ENCODE peak calls at places on chromosomes 12 and 14, in four cellular contexts. S, T, U and P are unnamed samples.

GRCh38 chr12:82527165-82527780 is 159.4 kb upstream of the TMTC2 start:
- DNase-seq in S (peak), T (no peak), U (peak), P (peak)

GRCh38 chr12:2631613-2632350 is 163.0 kb upstream of the FKBP4 start:
- DNase-seq in S (no peak), T (no peak), U (no peak), P (no peak)

GRCh38 chr12:4505381-4505986 is 33.2 kb upstream of the RAD51AP1 start:
- DNase-seq in S (peak), T (no peak), U (no peak), P (no peak)

GRCh38 chr12:109963743-109964429 is 32.3 kb downstream of the GIT2 start:
- DNase-seq in S (peak), T (no peak), U (no peak), P (peak)

GRCh38 chr12:28539691-28540323 is 349.6 kb downstream of the CCDC91 start:
- DNase-seq in S (no peak), T (no peak), U (no peak), P (no peak)

GRCh38 chr12:132238487-132239248 is 90.7 kb downstream of the GALNT9 start:
- DNase-seq in S (no peak), T (no peak), U (no peak), P (no peak)

GRCh38 chr12:123578243-123578642 is 6.1 kb upstream of the TMED2 start:
- DNase-seq in S (no peak), T (no peak), U (no peak), P (no peak)

GRCh38 chr12:114711689-114712152 is 27.7 kb upstream of the TBX3 start:
- DNase-seq in S (no peak), T (no peak), U (no peak), P (no peak)

GRCh38 chr14:21455592-21455911 is 371 bp downstream of the CHD8 start:
- DNase-seq in S (no peak), T (no peak), U (no peak), P (no peak)

GRCh38 chr12:43655586-43655985 is 103.0 kb downstream of the PUS7L start:
- DNase-seq in S (peak), T (no peak), U (no peak), P (no peak)

GRCh38 chr12:11853126-11853525 is 203.7 kb downstream of the ETV6 start:
- DNase-seq in S (no peak), T (no peak), U (no peak), P (no peak)

GRCh38 chr12:41190360-41190759 is 2.2 kb downstream of the PDZRN4 start:
- DNase-seq in S (no peak), T (no peak), U (no peak), P (peak)

GRCh38 chr12:2501464-2502181 is 293.1 kb upstream of the FKBP4 start:
- DNase-seq in S (no peak), T (no peak), U (no peak), P (peak)

GRCh38 chr12:1917172-1918070 is 1.0 kb downstream of the CACNA2D4 start:
- DNase-seq in S (no peak), T (no peak), U (peak), P (no peak)

GRCh38 chr12:75978677-75979076 is 52.9 kb downstream of the PHLDA1 start:
- DNase-seq in S (no peak), T (no peak), U (no peak), P (no peak)

GRCh38 chr12:2183556-2184541 is 131.1 kb downstream of the CACNA1C start:
- DNase-seq in S (peak), T (no peak), U (no peak), P (no peak)

GRCh38 chr14:81220767-81221578 is at the start of gene GTF2A1:
- DNase-seq in S (peak), T (peak), U (peak), P (peak)

GRCh38 chr14:68824517-68825347 is 31.9 kb upstream of the ZFP36L1 start:
- DNase-seq in S (peak), T (no peak), U (peak), P (peak)

GRCh38 chr14:89911018-89911919 is 43.3 kb downstream of the EFCAB11 start:
- DNase-seq in S (peak), T (no peak), U (no peak), P (peak)

GRCh38 chr12:4434721-4435425 is 10.7 kb downstream of the FGF6 start:
- DNase-seq in S (no peak), T (no peak), U (no peak), P (no peak)

GRCh38 chr14:90616881-90617280 is 199.3 kb downstream of the TTC7B start:
- DNase-seq in S (peak), T (no peak), U (no peak), P (peak)

GRCh38 chr12:25135531-25136154 is 59.3 kb downstream of the DNAI7 start:
- DNase-seq in S (no peak), T (no peak), U (no peak), P (no peak)

GRCh38 chr14:24367506-24368214 is at the start of gene NFATC4:
- DNase-seq in S (peak), T (no peak), U (peak), P (peak)

GRCh38 chr12:12266389-12266872 is 413 bp downstream of the LRP6 start:
- DNase-seq in S (no peak), T (no peak), U (no peak), P (no peak)

GRCh38 chr12:92543872-92544271 is 158.9 kb upstream of the PLEKHG7 start:
- DNase-seq in S (peak), T (no peak), U (no peak), P (peak)

GRCh38 chr12:92544321-92544720 is 158.5 kb upstream of the PLEKHG7 start:
- DNase-seq in S (no peak), T (no peak), U (no peak), P (peak)

GRCh38 chr12:92541024-92541423 is 161.8 kb upstream of the PLEKHG7 start:
- DNase-seq in S (no peak), T (no peak), U (no peak), P (no peak)

GRCh38 chr12:92546259-92546825 is 156.4 kb upstream of the PLEKHG7 start:
- DNase-seq in S (no peak), T (no peak), U (no peak), P (no peak)

DNA sequence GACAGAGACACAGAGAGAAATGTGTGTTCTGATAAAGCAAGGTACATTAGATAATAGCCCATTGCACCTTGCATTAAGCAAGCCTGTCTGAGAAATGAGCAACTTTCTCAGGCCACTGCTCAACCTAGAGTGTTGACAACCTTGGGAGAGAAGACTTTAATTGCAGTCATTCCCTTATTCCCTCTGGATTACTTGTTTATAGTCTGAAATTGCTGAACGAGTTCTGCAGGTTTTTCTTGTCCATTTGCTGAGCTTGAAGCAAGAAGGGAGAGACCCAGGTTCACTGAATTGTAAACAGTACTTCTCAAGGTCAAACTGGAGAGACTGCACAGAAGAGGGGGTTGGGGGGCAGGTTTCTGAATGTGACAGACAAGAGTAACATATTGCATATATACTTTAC is 159.4 kb upstream of the PLEKHG7 start:
- DNase-seq in S (no peak), T (no peak), U (no peak), P (no peak)
- H3K27ac ChIP-seq in S (no peak), T (peak), U (no peak), P (no peak)

GRCh38 chr12:53195516-53196420 is 11.3 kb downstream of the ITGB7 start:
- DNase-seq in S (no peak), T (no peak), U (no peak), P (no peak)

GRCh38 chr12:53194973-53195372 is 12.1 kb downstream of the ITGB7 start:
- DNase-seq in S (no peak), T (no peak), U (no peak), P (no peak)

GRCh38 chr12:53197011-53197640 is 9.9 kb downstream of the ITGB7 start:
- DNase-seq in S (no peak), T (no peak), U (no peak), P (no peak)

GRCh38 chr12:53198470-53199110 is 8.5 kb downstream of the ITGB7 start:
- DNase-seq in S (no peak), T (no peak), U (no peak), P (no peak)

DNA sequence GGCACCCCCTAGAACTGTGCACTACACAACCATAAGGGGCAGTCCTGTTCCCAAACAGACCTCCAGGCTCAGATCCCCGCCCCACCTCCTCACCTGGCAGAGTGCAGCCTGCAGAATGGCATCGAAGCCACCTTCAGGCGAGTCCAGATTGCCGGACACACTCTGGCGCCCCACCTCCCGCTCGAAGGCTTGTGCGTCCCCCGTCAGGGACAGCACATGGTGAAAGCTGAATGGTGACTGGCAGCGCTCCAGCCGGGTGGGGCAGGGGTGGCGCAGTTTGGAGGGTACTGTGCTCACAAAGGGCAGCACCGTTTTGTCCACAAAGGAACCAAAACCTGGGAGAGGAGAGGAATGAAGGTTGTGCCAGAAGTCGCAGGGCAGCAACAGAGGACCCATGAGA is 10.6 kb downstream of the ITGB7 start:
- DNase-seq in S (no peak), T (no peak), U (no peak), P (no peak)
- TF ChIP-seq FOS in S (no peak), T (no peak), U (no peak), P (no peak)

GRCh38 chr14:75340921-75341320 is 62.3 kb downstream of the FOS start:
- DNase-seq in S (no peak), T (no peak), U (no peak), P (peak)
- TF ChIP-seq POLR2A in S (no peak), T (no peak), U (no peak), P (no peak)

GRCh38 chr14:105201156-105201927 is 20.2 kb upstream of the NUDT14 start:
- DNase-seq in S (no peak), T (no peak), U (no peak), P (no peak)
- H3K27ac ChIP-seq in S (no peak), T (no peak), U (no peak), P (peak)

GRCh38 chr14:54177009-54177408 is 219.8 kb upstream of the CDKN3 start:
- DNase-seq in S (no peak), T (no peak), U (no peak), P (peak)

GRCh38 chr14:54174437-54174836 is 217.8 kb upstream of the BMP4 start:
- DNase-seq in S (no peak), T (no peak), U (no peak), P (peak)

GRCh38 chr14:54177861-54178591 is 218.8 kb upstream of the CDKN3 start:
- DNase-seq in S (peak), T (no peak), U (no peak), P (peak)

GRCh38 chr14:54173782-54174181 is 217.2 kb upstream of the BMP4 start:
- DNase-seq in S (peak), T (no peak), U (no peak), P (peak)

DNA sequence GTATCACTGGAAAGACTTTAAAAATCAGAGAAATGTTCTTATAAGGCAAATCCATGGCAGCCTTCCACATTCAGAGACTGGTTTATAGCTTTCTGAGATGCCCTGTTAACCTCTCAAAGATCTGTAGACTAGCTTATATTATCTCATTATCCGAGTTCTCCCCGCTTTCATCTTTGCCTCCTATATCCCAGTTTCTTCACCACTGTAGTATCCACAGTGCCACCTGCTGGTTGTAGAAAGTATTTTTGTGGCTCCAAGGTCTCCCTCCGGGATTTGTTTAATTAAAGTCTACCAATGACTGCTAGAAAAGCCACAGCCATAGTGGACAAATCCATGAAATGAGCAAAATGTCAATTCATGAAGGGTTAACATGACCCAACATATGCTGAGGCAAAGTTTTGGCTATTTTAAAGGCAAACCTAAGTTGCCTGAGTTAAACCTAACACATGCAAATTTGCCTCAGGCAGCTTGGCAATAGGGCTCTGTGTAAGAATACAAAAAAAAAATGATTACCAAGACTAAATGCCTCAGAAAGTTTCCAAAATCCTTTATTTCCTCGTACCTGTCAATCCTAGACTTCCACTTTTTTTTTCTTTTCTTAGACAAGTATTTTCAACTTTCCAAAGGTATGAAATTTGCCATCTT is 218.8 kb upstream of the BMP4 start:
- DNase-seq in S (peak), T (peak), U (peak), P (peak)
- TF ChIP-seq FOS in S (no peak), T (no peak), U (no peak), P (no peak)

GRCh38 chr14:75661499-75661814 is 411 bp downstream of the TTLL5 start:
- DNase-seq in S (no peak), T (no peak), U (no peak), P (no peak)

GRCh38 chr14:75660238-75660629 is 442 bp downstream of the ERG28 start:
- DNase-seq in S (no peak), T (no peak), U (no peak), P (no peak)

GRCh38 chr14:75658957-75659356 is 1.7 kb downstream of the ERG28 start:
- DNase-seq in S (no peak), T (no peak), U (no peak), P (no peak)

GRCh38 chr14:75662966-75663365 is 1.9 kb downstream of the TTLL5 start:
- DNase-seq in S (no peak), T (no peak), U (no peak), P (peak)

GRCh38 chr14:75660630-75661498 is at the start of the genes ERG28 and TTLL5:
- DNase-seq in S (peak), T (peak), U (peak), P (peak)
- TF ChIP-seq POLR2A in S (peak), T (peak), U (peak), P (no peak)

DNA sequence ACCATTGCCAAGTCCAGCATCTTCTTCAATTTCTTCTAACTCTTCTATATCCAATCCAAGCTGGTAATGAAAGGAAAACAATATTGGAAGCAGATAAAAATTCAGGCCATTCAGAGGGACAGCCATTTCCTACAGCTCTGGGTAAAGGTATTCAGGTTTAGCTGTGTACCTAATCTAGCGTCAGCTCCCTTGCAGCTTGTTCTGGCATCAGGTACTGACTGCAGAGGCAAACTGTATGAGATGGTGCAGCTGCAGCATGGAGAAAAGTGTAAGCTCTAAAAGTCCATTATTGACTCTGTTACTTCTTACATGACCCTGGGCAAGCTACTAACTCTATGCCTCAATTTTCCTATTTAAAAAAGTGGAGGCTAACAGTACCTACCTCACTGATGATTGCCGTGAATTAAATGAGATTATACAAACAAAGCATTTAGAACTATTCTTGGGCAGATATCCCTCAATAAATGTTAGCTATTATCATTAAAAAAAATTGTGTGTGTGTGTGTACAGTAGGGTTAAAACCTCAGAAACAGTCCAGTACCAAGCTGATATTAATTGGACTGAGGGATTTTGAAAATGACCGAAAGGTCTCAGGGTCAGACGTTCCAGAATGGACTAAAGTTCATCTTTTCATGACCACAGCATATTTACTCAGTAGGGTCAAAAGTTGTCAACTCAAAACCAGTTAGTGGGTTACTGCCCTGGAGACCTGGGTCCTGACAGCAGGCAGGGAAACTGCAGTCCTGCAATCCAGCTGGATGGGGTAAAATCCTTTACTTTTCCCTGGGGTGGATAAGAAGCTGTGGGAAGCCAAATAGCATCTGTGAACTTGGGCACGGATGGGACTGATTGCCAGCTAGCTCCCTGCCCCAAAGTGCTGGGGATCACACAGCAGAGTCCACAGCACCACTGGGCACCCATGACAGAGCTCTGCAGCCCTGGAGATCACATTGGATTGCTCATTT is 8.9 kb downstream of the PYGL start:
- DNase-seq in S (no peak), T (no peak), U (no peak), P (no peak)
- H3K27ac ChIP-seq in S (no peak), T (no peak), U (no peak), P (no peak)

GRCh38 chr14:40346275-40346674 is 914.0 kb upstream of the FBXO33 start:
- DNase-seq in S (no peak), T (no peak), U (no peak), P (no peak)

DNA sequence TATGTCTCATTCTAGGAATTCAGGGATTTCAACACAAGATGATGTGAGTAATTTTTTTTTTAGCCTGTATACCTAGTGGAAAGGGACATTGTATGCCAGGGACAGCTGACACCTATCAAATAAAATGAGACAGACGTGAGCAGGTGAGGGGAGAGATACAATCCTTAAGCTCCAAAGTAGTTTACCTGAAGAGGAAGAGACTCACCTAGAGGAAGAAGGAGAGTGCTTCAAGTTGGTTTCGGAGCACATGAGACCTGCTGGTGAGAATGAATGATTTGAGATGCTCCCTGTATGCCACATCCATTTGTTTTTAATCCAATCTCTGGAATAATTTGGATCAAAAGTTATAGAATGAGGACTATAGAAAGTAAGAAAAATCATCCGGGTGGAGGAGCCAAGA is 915.4 kb upstream of the FBXO33 start:
- DNase-seq in S (no peak), T (no peak), U (no peak), P (no peak)
- TF ChIP-seq FOS in S (no peak), T (no peak), U (no peak), P (no peak)